ENCODE peak calls at places on chromosomes 5 and 9, in ten cellular contexts. One of them, this sample, is unnamed.

GRCh38 chr5:54553659-54554207 is 36.2 kb downstream of the SNX18 start:
- DNase-seq in aorta: no peak
- DNase-seq in fibroblast of pulmonary artery: no peak
- DNase-seq in testis: no peak
- DNase-seq in suprapubic skin: no peak
- DNase-seq in naive thymus-derived CD4-positive, alpha-beta T cell: no peak
- DNase-seq in heart left ventricle: no peak
- DNase-seq in adrenal gland: no peak
- DNase-seq in uterus: no peak
- DNase-seq in germinal center: no peak
- DNase-seq in this sample: no peak

GRCh38 chr5:7317751-7318150 is 78.2 kb upstream of the ADCY2 start:
- DNase-seq in aorta: no peak
- DNase-seq in fibroblast of pulmonary artery: no peak
- DNase-seq in testis: no peak
- DNase-seq in suprapubic skin: no peak
- DNase-seq in naive thymus-derived CD4-positive, alpha-beta T cell: no peak
- DNase-seq in heart left ventricle: no peak
- DNase-seq in adrenal gland: no peak
- DNase-seq in uterus: no peak
- DNase-seq in germinal center: no peak
- DNase-seq in this sample: no peak

GRCh38 chr5:138466900-138467710 is 1.8 kb downstream of the EGR1 start:
- DNase-seq in aorta: no peak
- DNase-seq in fibroblast of pulmonary artery: peak
- DNase-seq in testis: no peak
- DNase-seq in suprapubic skin: no peak
- DNase-seq in naive thymus-derived CD4-positive, alpha-beta T cell: no peak
- DNase-seq in heart left ventricle: no peak
- DNase-seq in adrenal gland: peak
- DNase-seq in uterus: no peak
- DNase-seq in germinal center: no peak
- DNase-seq in this sample: peak

GRCh38 chr5:58447231-58447630 is 12.7 kb downstream of the PLK2 start:
- DNase-seq in aorta: no peak
- DNase-seq in fibroblast of pulmonary artery: peak
- DNase-seq in testis: no peak
- DNase-seq in suprapubic skin: no peak
- DNase-seq in naive thymus-derived CD4-positive, alpha-beta T cell: no peak
- DNase-seq in heart left ventricle: no peak
- DNase-seq in adrenal gland: no peak
- DNase-seq in uterus: no peak
- DNase-seq in germinal center: no peak
- DNase-seq in this sample: no peak

GRCh38 chr5:110096419-110096818 is 406.7 kb downstream of the MAN2A1 start:
- DNase-seq in aorta: no peak
- DNase-seq in fibroblast of pulmonary artery: no peak
- DNase-seq in testis: no peak
- DNase-seq in suprapubic skin: no peak
- DNase-seq in naive thymus-derived CD4-positive, alpha-beta T cell: no peak
- DNase-seq in heart left ventricle: no peak
- DNase-seq in adrenal gland: no peak
- DNase-seq in uterus: no peak
- DNase-seq in germinal center: no peak
- DNase-seq in this sample: no peak

GRCh38 chr5:171867786-171868185 is 82.2 kb downstream of the SMIM23 start:
- DNase-seq in aorta: no peak
- DNase-seq in fibroblast of pulmonary artery: no peak
- DNase-seq in testis: no peak
- DNase-seq in suprapubic skin: no peak
- DNase-seq in naive thymus-derived CD4-positive, alpha-beta T cell: no peak
- DNase-seq in heart left ventricle: no peak
- DNase-seq in adrenal gland: no peak
- DNase-seq in uterus: no peak
- DNase-seq in germinal center: no peak
- DNase-seq in this sample: no peak

GRCh38 chr5:76787237-76787636 is 31.6 kb upstream of the F2RL1 start:
- DNase-seq in aorta: peak
- DNase-seq in fibroblast of pulmonary artery: peak
- DNase-seq in testis: peak
- DNase-seq in suprapubic skin: no peak
- DNase-seq in naive thymus-derived CD4-positive, alpha-beta T cell: no peak
- DNase-seq in heart left ventricle: peak
- DNase-seq in adrenal gland: peak
- DNase-seq in uterus: peak
- DNase-seq in germinal center: no peak
- DNase-seq in this sample: peak

GRCh38 chr5:31664566-31664965 is 25.6 kb downstream of the PDZD2 start:
- DNase-seq in aorta: no peak
- DNase-seq in fibroblast of pulmonary artery: peak
- DNase-seq in testis: no peak
- DNase-seq in suprapubic skin: no peak
- DNase-seq in naive thymus-derived CD4-positive, alpha-beta T cell: no peak
- DNase-seq in heart left ventricle: no peak
- DNase-seq in adrenal gland: no peak
- DNase-seq in uterus: no peak
- DNase-seq in germinal center: no peak
- DNase-seq in this sample: no peak

GRCh38 chr5:79697222-79698164 is 7.9 kb downstream of the CMYA5 start:
- DNase-seq in aorta: no peak
- DNase-seq in fibroblast of pulmonary artery: peak
- DNase-seq in testis: peak
- DNase-seq in suprapubic skin: no peak
- DNase-seq in naive thymus-derived CD4-positive, alpha-beta T cell: no peak
- DNase-seq in heart left ventricle: peak
- DNase-seq in adrenal gland: no peak
- DNase-seq in uterus: peak
- DNase-seq in germinal center: no peak
- DNase-seq in this sample: no peak

GRCh38 chr5:56561-57290 is 35.2 kb upstream of the PLEKHG4B start:
- DNase-seq in aorta: no peak
- DNase-seq in fibroblast of pulmonary artery: peak
- DNase-seq in testis: peak
- DNase-seq in suprapubic skin: no peak
- DNase-seq in naive thymus-derived CD4-positive, alpha-beta T cell: no peak
- DNase-seq in heart left ventricle: no peak
- DNase-seq in adrenal gland: no peak
- DNase-seq in uterus: no peak
- DNase-seq in germinal center: no peak
- DNase-seq in this sample: no peak

GRCh38 chr5:73977146-73977545 is 351.1 kb downstream of the ARHGEF28 start:
- DNase-seq in aorta: no peak
- DNase-seq in fibroblast of pulmonary artery: no peak
- DNase-seq in testis: no peak
- DNase-seq in suprapubic skin: no peak
- DNase-seq in naive thymus-derived CD4-positive, alpha-beta T cell: no peak
- DNase-seq in heart left ventricle: no peak
- DNase-seq in adrenal gland: no peak
- DNase-seq in uterus: no peak
- DNase-seq in germinal center: no peak
- DNase-seq in this sample: no peak

GRCh38 chr5:35754481-35754880 is 102.2 kb upstream of the IL7R start:
- DNase-seq in aorta: no peak
- DNase-seq in fibroblast of pulmonary artery: no peak
- DNase-seq in testis: no peak
- DNase-seq in suprapubic skin: no peak
- DNase-seq in naive thymus-derived CD4-positive, alpha-beta T cell: no peak
- DNase-seq in heart left ventricle: no peak
- DNase-seq in adrenal gland: no peak
- DNase-seq in uterus: no peak
- DNase-seq in germinal center: no peak
- DNase-seq in this sample: no peak

GRCh38 chr9:18587988-18588387 is 114.0 kb downstream of the ADAMTSL1 start:
- DNase-seq in aorta: no peak
- DNase-seq in fibroblast of pulmonary artery: peak
- DNase-seq in testis: no peak
- DNase-seq in suprapubic skin: no peak
- DNase-seq in naive thymus-derived CD4-positive, alpha-beta T cell: no peak
- DNase-seq in heart left ventricle: no peak
- DNase-seq in adrenal gland: no peak
- DNase-seq in uterus: no peak
- DNase-seq in germinal center: no peak
- DNase-seq in this sample: no peak

GRCh38 chr9:80615964-80616363 is 1044.2 kb downstream of the TLE4 start:
- DNase-seq in aorta: no peak
- DNase-seq in fibroblast of pulmonary artery: no peak
- DNase-seq in testis: no peak
- DNase-seq in suprapubic skin: no peak
- DNase-seq in naive thymus-derived CD4-positive, alpha-beta T cell: no peak
- DNase-seq in heart left ventricle: no peak
- DNase-seq in adrenal gland: no peak
- DNase-seq in uterus: no peak
- DNase-seq in germinal center: no peak
- DNase-seq in this sample: no peak

GRCh38 chr5:128532776-128533175 is 5.3 kb downstream of the FBN2 start:
- DNase-seq in aorta: no peak
- DNase-seq in fibroblast of pulmonary artery: no peak
- DNase-seq in testis: no peak
- DNase-seq in suprapubic skin: no peak
- DNase-seq in naive thymus-derived CD4-positive, alpha-beta T cell: no peak
- DNase-seq in heart left ventricle: no peak
- DNase-seq in adrenal gland: peak
- DNase-seq in uterus: no peak
- DNase-seq in germinal center: no peak
- DNase-seq in this sample: no peak

GRCh38 chr5:4720831-4721230 is 419.3 kb upstream of the ADAMTS16 start:
- DNase-seq in aorta: no peak
- DNase-seq in fibroblast of pulmonary artery: peak
- DNase-seq in testis: no peak
- DNase-seq in suprapubic skin: no peak
- DNase-seq in naive thymus-derived CD4-positive, alpha-beta T cell: no peak
- DNase-seq in heart left ventricle: no peak
- DNase-seq in adrenal gland: no peak
- DNase-seq in uterus: no peak
- DNase-seq in germinal center: no peak
- DNase-seq in this sample: no peak

GRCh38 chr5:93191426-93191825 is 389.6 kb downstream of the NR2F1-AS1 start:
- DNase-seq in aorta: no peak
- DNase-seq in fibroblast of pulmonary artery: no peak
- DNase-seq in testis: no peak
- DNase-seq in suprapubic skin: no peak
- DNase-seq in naive thymus-derived CD4-positive, alpha-beta T cell: no peak
- DNase-seq in heart left ventricle: no peak
- DNase-seq in adrenal gland: no peak
- DNase-seq in uterus: no peak
- DNase-seq in germinal center: no peak
- DNase-seq in this sample: no peak

GRCh38 chr9:91789941-91790340 is 160.1 kb downstream of the ROR2 start:
- DNase-seq in aorta: no peak
- DNase-seq in fibroblast of pulmonary artery: peak
- DNase-seq in testis: no peak
- DNase-seq in suprapubic skin: no peak
- DNase-seq in naive thymus-derived CD4-positive, alpha-beta T cell: no peak
- DNase-seq in heart left ventricle: no peak
- DNase-seq in adrenal gland: peak
- DNase-seq in uterus: no peak
- DNase-seq in germinal center: no peak
- DNase-seq in this sample: no peak

GRCh38 chr5:147093138-147093537 is 141.7 kb upstream of the STK32A start:
- DNase-seq in aorta: no peak
- DNase-seq in fibroblast of pulmonary artery: peak
- DNase-seq in testis: no peak
- DNase-seq in suprapubic skin: no peak
- DNase-seq in naive thymus-derived CD4-positive, alpha-beta T cell: no peak
- DNase-seq in heart left ventricle: no peak
- DNase-seq in adrenal gland: no peak
- DNase-seq in uterus: no peak
- DNase-seq in germinal center: no peak
- DNase-seq in this sample: no peak

GRCh38 chr5:113680534-113680933 is 167.0 kb downstream of the YTHDC2 start:
- DNase-seq in aorta: no peak
- DNase-seq in fibroblast of pulmonary artery: peak
- DNase-seq in testis: no peak
- DNase-seq in suprapubic skin: no peak
- DNase-seq in naive thymus-derived CD4-positive, alpha-beta T cell: no peak
- DNase-seq in heart left ventricle: no peak
- DNase-seq in adrenal gland: no peak
- DNase-seq in uterus: no peak
- DNase-seq in germinal center: no peak
- DNase-seq in this sample: no peak

GRCh38 chr5:157148734-157149615 is 6.3 kb upstream of the MED7 start:
- DNase-seq in aorta: peak
- DNase-seq in fibroblast of pulmonary artery: peak
- DNase-seq in testis: peak
- DNase-seq in suprapubic skin: peak
- DNase-seq in naive thymus-derived CD4-positive, alpha-beta T cell: peak
- DNase-seq in heart left ventricle: peak
- DNase-seq in adrenal gland: peak
- DNase-seq in uterus: peak
- DNase-seq in germinal center: peak
- DNase-seq in this sample: no peak

GRCh38 chr5:58963361-58963760 is 380.5 kb downstream of the RAB3C start:
- DNase-seq in aorta: no peak
- DNase-seq in fibroblast of pulmonary artery: no peak
- DNase-seq in testis: no peak
- DNase-seq in suprapubic skin: no peak
- DNase-seq in naive thymus-derived CD4-positive, alpha-beta T cell: no peak
- DNase-seq in heart left ventricle: no peak
- DNase-seq in adrenal gland: no peak
- DNase-seq in uterus: no peak
- DNase-seq in germinal center: no peak
- DNase-seq in this sample: no peak

GRCh38 chr9:124038239-124038638 is 26.7 kb downstream of the LHX2 start:
- DNase-seq in aorta: peak
- DNase-seq in fibroblast of pulmonary artery: peak
- DNase-seq in testis: peak
- DNase-seq in suprapubic skin: no peak
- DNase-seq in naive thymus-derived CD4-positive, alpha-beta T cell: no peak
- DNase-seq in heart left ventricle: no peak
- DNase-seq in adrenal gland: no peak
- DNase-seq in uterus: no peak
- DNase-seq in germinal center: no peak
- DNase-seq in this sample: no peak

GRCh38 chr5:179232091-179232490 is 113.2 kb downstream of the ADAMTS2 start:
- DNase-seq in aorta: no peak
- DNase-seq in fibroblast of pulmonary artery: no peak
- DNase-seq in testis: no peak
- DNase-seq in suprapubic skin: peak
- DNase-seq in naive thymus-derived CD4-positive, alpha-beta T cell: no peak
- DNase-seq in heart left ventricle: peak
- DNase-seq in adrenal gland: no peak
- DNase-seq in uterus: no peak
- DNase-seq in germinal center: no peak
- DNase-seq in this sample: no peak

GRCh38 chr9:91421022-91421765 is 2.4 kb downstream of the NFIL3 start:
- DNase-seq in aorta: peak
- DNase-seq in fibroblast of pulmonary artery: peak
- DNase-seq in testis: peak
- DNase-seq in suprapubic skin: peak
- DNase-seq in naive thymus-derived CD4-positive, alpha-beta T cell: peak
- DNase-seq in heart left ventricle: peak
- DNase-seq in adrenal gland: no peak
- DNase-seq in uterus: peak
- DNase-seq in germinal center: peak
- DNase-seq in this sample: peak

GRCh38 chr5:155064580-155064979 is 51.0 kb downstream of the KIF4B start:
- DNase-seq in aorta: no peak
- DNase-seq in fibroblast of pulmonary artery: no peak
- DNase-seq in testis: no peak
- DNase-seq in suprapubic skin: no peak
- DNase-seq in naive thymus-derived CD4-positive, alpha-beta T cell: no peak
- DNase-seq in heart left ventricle: no peak
- DNase-seq in adrenal gland: no peak
- DNase-seq in uterus: no peak
- DNase-seq in germinal center: no peak
- DNase-seq in this sample: no peak

GRCh38 chr9:19173598-19174125 is 46.4 kb upstream of the PLIN2 start:
- DNase-seq in aorta: no peak
- DNase-seq in fibroblast of pulmonary artery: no peak
- DNase-seq in testis: no peak
- DNase-seq in suprapubic skin: no peak
- DNase-seq in naive thymus-derived CD4-positive, alpha-beta T cell: no peak
- DNase-seq in heart left ventricle: no peak
- DNase-seq in adrenal gland: no peak
- DNase-seq in uterus: no peak
- DNase-seq in germinal center: no peak
- DNase-seq in this sample: no peak

GRCh38 chr9:121009657-121010056 is 40.4 kb downstream of the C5 start:
- DNase-seq in aorta: no peak
- DNase-seq in fibroblast of pulmonary artery: no peak
- DNase-seq in testis: no peak
- DNase-seq in suprapubic skin: no peak
- DNase-seq in naive thymus-derived CD4-positive, alpha-beta T cell: no peak
- DNase-seq in heart left ventricle: no peak
- DNase-seq in adrenal gland: no peak
- DNase-seq in uterus: no peak
- DNase-seq in germinal center: no peak
- DNase-seq in this sample: no peak

This sample was measured in left ventricle myocardium superior.